ENCODE peak calls at places on chromosomes 5 and 9, in four cellular contexts. One of them, this sample, is unnamed.

GRCh38 chr5:82105457-82105856 is 133.6 kb downstream of the ATG10 start:
- DNase-seq in OCI-LY7: no peak
- DNase-seq in AG04450: no peak
- DNase-seq in GM20000: no peak
- DNase-seq in this sample: peak

GRCh38 chr5:178069909-178070308 is 43.4 kb upstream of the N4BP3 start:
- DNase-seq in AG04450: no peak
- DNase-seq in OCI-LY7: peak
- DNase-seq in GM20000: no peak
- DNase-seq in this sample: peak

GRCh38 chr9:19631181-19631580 is 157.7 kb downstream of the SLC24A2 start:
- DNase-seq in AG04450: no peak
- DNase-seq in OCI-LY7: no peak
- DNase-seq in GM20000: no peak
- DNase-seq in this sample: no peak

GRCh38 chr5:34526682-34527305 is 129.3 kb upstream of the RAI14 start:
- DNase-seq in AG04450: no peak
- DNase-seq in OCI-LY7: no peak
- DNase-seq in GM20000: no peak
- DNase-seq in this sample: no peak

GRCh38 chr5:116990010-116990409 is 415.4 kb upstream of the SEMA6A start:
- DNase-seq in OCI-LY7: no peak
- DNase-seq in AG04450: no peak
- DNase-seq in GM20000: no peak
- DNase-seq in this sample: no peak

GRCh38 chr5:10746711-10747110 is 14.3 kb downstream of the DAP start:
- DNase-seq in GM20000: no peak
- DNase-seq in AG04450: no peak
- DNase-seq in OCI-LY7: no peak
- DNase-seq in this sample: no peak

GRCh38 chr9:34559616-34560546 is 29.6 kb downstream of the CNTFR start:
- DNase-seq in GM20000: no peak
- DNase-seq in AG04450: no peak
- DNase-seq in OCI-LY7: no peak
- DNase-seq in this sample: peak

GRCh38 chr5:144361406-144361805 is 190.7 kb downstream of the KCTD16 start:
- DNase-seq in OCI-LY7: no peak
- DNase-seq in AG04450: no peak
- DNase-seq in GM20000: no peak
- DNase-seq in this sample: no peak

GRCh38 chr5:39240750-39241149 is 21.4 kb upstream of the FYB1 start:
- DNase-seq in AG04450: no peak
- DNase-seq in GM20000: no peak
- DNase-seq in OCI-LY7: no peak
- DNase-seq in this sample: no peak

GRCh38 chr5:43046474-43046873 is 6.4 kb upstream of the ANXA2R start:
- DNase-seq in OCI-LY7: no peak
- DNase-seq in AG04450: no peak
- DNase-seq in GM20000: no peak
- DNase-seq in this sample: no peak

GRCh38 chr5:36242534-36243144 is 914 bp upstream of the NADK2 start:
- DNase-seq in GM20000: no peak
- DNase-seq in OCI-LY7: no peak
- DNase-seq in AG04450: no peak
- DNase-seq in this sample: no peak

GRCh38 chr5:139764250-139764791 is 31.3 kb upstream of the PSD2 start:
- DNase-seq in OCI-LY7: peak
- DNase-seq in AG04450: no peak
- DNase-seq in GM20000: no peak
- DNase-seq in this sample: no peak

GRCh38 chr5:175118700-175119309 is 325.2 kb downstream of the DRD1 start:
- DNase-seq in OCI-LY7: no peak
- DNase-seq in AG04450: no peak
- DNase-seq in GM20000: no peak
- DNase-seq in this sample: no peak

GRCh38 chr5:175895701-175896102 is 24.3 kb downstream of the CPLX2 start:
- DNase-seq in GM20000: no peak
- DNase-seq in OCI-LY7: peak
- DNase-seq in AG04450: no peak
- DNase-seq in this sample: no peak

GRCh38 chr9:106920701-106921283 is 57.8 kb downstream of the ZNF462 start:
- DNase-seq in AG04450: no peak
- DNase-seq in GM20000: no peak
- DNase-seq in OCI-LY7: no peak
- DNase-seq in this sample: peak

GRCh38 chr5:164518049-164518740 is 1012.8 kb downstream of the MAT2B start:
- DNase-seq in AG04450: no peak
- DNase-seq in OCI-LY7: no peak
- DNase-seq in GM20000: no peak
- DNase-seq in this sample: no peak

GRCh38 chr5:8114597-8115266 is 245.8 kb downstream of the MTRR start:
- DNase-seq in AG04450: no peak
- DNase-seq in GM20000: no peak
- DNase-seq in OCI-LY7: no peak
- DNase-seq in this sample: no peak

GRCh38 chr9:109206670-109207069 is 39.6 kb upstream of the FRRS1L start:
- DNase-seq in OCI-LY7: no peak
- DNase-seq in AG04450: no peak
- DNase-seq in GM20000: no peak
- DNase-seq in this sample: no peak

GRCh38 chr5:177003649-177004048 is 2.9 kb downstream of the UIMC1 start:
- DNase-seq in OCI-LY7: peak
- DNase-seq in GM20000: no peak
- DNase-seq in AG04450: no peak
- DNase-seq in this sample: no peak

GRCh38 chr5:141878186-141878770 is at the start of gene PCDH1:
- DNase-seq in AG04450: no peak
- DNase-seq in OCI-LY7: no peak
- DNase-seq in GM20000: peak
- DNase-seq in this sample: peak

GRCh38 chr5:16666861-16667481 is 50.2 kb upstream of the RETREG1 start:
- DNase-seq in OCI-LY7: no peak
- DNase-seq in AG04450: no peak
- DNase-seq in GM20000: no peak
- DNase-seq in this sample: peak

GRCh38 chr9:79221084-79221483 is 350.7 kb upstream of the TLE4 start:
- DNase-seq in GM20000: no peak
- DNase-seq in OCI-LY7: no peak
- DNase-seq in AG04450: no peak
- DNase-seq in this sample: peak

GRCh38 chr9:115396071-115396529 is 278.1 kb upstream of the TNC start:
- DNase-seq in AG04450: no peak
- DNase-seq in GM20000: no peak
- DNase-seq in OCI-LY7: no peak
- DNase-seq in this sample: no peak

GRCh38 chr5:135318924-135319323 is 80.1 kb downstream of the MACROH2A1 start:
- DNase-seq in OCI-LY7: no peak
- DNase-seq in GM20000: no peak
- DNase-seq in AG04450: no peak
- DNase-seq in this sample: no peak

GRCh38 chr9:122978586-122978985 is 37.8 kb downstream of the RABGAP1 start:
- DNase-seq in GM20000: no peak
- DNase-seq in OCI-LY7: no peak
- DNase-seq in AG04450: no peak
- DNase-seq in this sample: no peak

DNA sequence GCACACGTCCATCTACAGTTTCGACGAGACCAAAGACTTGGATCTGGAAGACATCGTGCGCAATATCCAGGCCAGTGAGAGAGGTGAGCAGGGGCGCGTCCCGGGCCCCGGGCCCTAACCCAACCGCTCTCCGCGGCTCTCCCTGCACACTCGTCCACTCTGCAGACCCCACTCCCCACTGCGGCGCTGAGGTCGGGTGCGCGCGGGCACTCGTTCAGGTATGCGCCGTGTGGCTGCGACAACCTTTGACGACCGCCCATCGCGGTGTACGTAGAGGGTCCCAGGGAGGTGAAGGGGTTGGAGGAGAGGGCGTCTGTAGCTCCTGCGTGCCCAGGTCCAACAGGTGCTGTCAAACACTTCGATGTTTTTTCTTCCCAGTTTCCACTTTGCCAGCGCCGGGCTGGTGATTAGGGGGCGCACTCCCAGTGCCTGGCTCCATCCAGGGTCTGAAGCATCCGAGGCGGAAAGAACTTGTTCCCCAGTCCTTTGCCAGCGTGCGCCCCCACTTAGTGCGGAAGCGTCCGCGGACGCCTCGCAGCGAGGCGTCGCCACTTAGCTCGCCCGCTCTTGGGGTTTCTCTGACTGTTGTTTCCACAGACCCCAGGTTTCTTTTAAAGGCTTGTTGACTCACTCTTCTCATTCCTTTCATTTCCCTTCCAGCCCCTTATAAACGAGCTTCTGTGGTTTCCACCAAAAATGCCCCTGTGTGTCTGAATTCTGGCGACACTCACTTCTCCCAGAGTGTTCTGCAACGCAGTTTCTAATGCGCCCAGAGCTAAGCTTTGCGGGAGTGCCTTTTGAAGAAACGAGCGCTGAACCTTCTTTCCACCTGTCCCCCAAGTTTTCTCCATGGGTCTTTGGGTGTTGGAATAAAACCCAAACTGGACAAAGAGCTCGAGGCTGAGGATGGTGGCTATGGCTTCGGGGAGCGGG is 1.6 kb downstream of the NPR3 start:
- DNase-seq in GM20000: no peak
- DNase-seq in AG04450: no peak
- DNase-seq in OCI-LY7: no peak
- DNase-seq in this sample: no peak
- TF ChIP-seq CTCF in GM20000: no peak
- TF ChIP-seq CTCF in AG04450: peak
- TF ChIP-seq CTCF in OCI-LY7: no peak
- TF ChIP-seq CTCF in this sample: no peak

GRCh38 chr9:92254401-92255337 is 38.8 kb downstream of the IARS1 start:
- DNase-seq in OCI-LY7: no peak
- DNase-seq in GM20000: no peak
- DNase-seq in AG04450: no peak
- DNase-seq in this sample: no peak
- TF ChIP-seq CTCF in OCI-LY7: no peak
- TF ChIP-seq CTCF in GM20000: no peak
- TF ChIP-seq CTCF in AG04450: no peak
- TF ChIP-seq CTCF in this sample: no peak

GRCh38 chr9:80553986-80554715 is 982.4 kb downstream of the TLE4 start:
- DNase-seq in AG04450: no peak
- DNase-seq in GM20000: no peak
- DNase-seq in OCI-LY7: no peak
- DNase-seq in this sample: no peak

GRCh38 chr9:80554856-80555255 is 983.1 kb downstream of the TLE4 start:
- DNase-seq in AG04450: no peak
- DNase-seq in OCI-LY7: no peak
- DNase-seq in GM20000: no peak
- DNase-seq in this sample: no peak

GRCh38 chr9:80547613-80548012 is 975.8 kb downstream of the TLE4 start:
- DNase-seq in OCI-LY7: no peak
- DNase-seq in AG04450: no peak
- DNase-seq in GM20000: no peak
- DNase-seq in this sample: no peak

GRCh38 chr9:80552931-80553330 is 981.2 kb downstream of the TLE4 start:
- DNase-seq in AG04450: no peak
- DNase-seq in OCI-LY7: no peak
- DNase-seq in GM20000: no peak
- DNase-seq in this sample: peak

DNA sequence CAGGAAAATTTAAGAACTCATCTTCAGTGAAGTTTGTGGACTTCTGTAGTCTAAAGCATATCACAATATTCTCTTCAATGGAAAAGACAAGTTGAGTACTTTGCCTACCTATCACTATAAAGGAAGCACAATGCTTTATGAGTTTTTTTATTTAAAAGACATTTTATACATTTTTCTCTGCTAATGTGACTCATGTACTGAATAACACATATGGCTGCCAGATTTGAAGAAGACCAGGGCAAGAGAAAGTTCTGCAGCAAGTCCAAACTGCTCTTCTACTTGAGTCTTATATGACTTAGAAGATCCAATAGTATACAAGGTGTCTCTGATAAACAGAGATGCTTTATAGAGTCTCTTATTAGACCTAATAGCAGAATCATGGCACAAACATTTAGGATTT is 978.4 kb downstream of the TLE4 start:
- DNase-seq in OCI-LY7: no peak
- DNase-seq in AG04450: no peak
- DNase-seq in GM20000: no peak
- DNase-seq in this sample: no peak
- TF ChIP-seq CTCF in OCI-LY7: no peak
- TF ChIP-seq CTCF in AG04450: no peak
- TF ChIP-seq CTCF in GM20000: no peak
- TF ChIP-seq CTCF in this sample: no peak

DNA sequence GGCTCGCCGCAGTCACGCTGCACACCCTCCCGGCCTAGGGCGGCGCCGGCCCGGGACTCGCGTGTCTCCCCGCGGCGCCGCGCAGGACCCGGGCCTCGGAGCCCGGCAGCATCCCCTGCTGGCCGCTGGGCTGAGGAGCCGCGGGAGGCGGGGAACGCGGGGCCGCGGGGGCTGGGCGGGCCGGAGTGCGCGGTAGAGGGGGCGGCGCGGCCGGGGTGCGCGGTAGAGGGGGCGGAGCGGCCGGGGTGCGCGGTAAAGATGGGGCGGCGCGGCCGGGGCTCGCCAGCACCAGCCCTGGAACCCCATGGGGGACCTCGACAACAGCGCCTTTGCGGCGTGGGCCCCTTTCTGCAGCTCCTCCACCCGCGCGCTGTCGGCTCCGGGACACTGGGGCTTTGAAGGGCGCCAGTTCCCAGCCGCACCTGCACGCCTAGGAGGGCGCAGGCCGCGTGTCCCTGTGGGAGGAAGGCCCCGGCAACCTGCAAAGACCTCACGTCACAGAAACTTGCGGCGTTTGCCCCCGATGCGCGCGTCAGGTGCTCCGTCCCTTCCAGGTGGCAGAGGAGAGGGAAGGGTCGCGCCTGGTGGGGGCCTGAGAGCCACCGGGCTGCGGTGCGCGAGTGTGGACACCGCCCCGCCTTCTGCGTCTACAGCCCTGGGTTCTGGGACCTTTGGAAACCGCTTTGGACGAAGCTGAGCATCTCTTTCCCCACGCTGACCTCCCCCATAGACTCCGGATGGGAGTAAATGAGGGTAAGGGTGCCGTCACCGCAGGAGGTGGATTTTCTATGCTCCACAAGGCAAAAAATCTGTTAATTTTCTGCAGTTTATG is 49.6 kb downstream of the NSUN2 start:
- DNase-seq in OCI-LY7: no peak
- DNase-seq in AG04450: no peak
- DNase-seq in GM20000: peak
- DNase-seq in this sample: peak
- TF ChIP-seq CTCF in OCI-LY7: no peak
- TF ChIP-seq CTCF in AG04450: peak
- TF ChIP-seq CTCF in GM20000: no peak
- TF ChIP-seq CTCF in this sample: no peak